ENCODE peak calls at places on chromosomes 13 and 19, in five cellular contexts. W, D, F, Q and A are unnamed samples.

GRCh38 chr19:37930416-37930815 is 23.4 kb downstream of the SIPA1L3 start:
- DNase-seq in W (peak), D (no peak), Q (no peak), F (no peak), A (no peak)

GRCh38 chr19:23439623-23440022 is 44.4 kb upstream of the ZNF91 start:
- DNase-seq in W (no peak), F (no peak), Q (no peak), D (peak), A (no peak)

GRCh38 chr19:17997969-17998826 is 9.8 kb upstream of the ARRDC2 start:
- DNase-seq in F (no peak), Q (no peak), D (peak), W (peak), A (peak)

GRCh38 chr13:37598572-37598971 is at the start of gene POSTN:
- DNase-seq in Q (no peak), D (no peak), W (no peak), F (no peak), A (no peak)

GRCh38 chr19:33394723-33395560 is 21.4 kb downstream of the CEBPG start:
- DNase-seq in Q (no peak), F (peak), W (no peak), D (no peak), A (no peak)

GRCh38 chr19:36008336-36008978 is at the start of gene SYNE4:
- DNase-seq in Q (no peak), D (no peak), F (no peak), W (peak), A (peak)

GRCh38 chr13:46369506-46370268 is 17.4 kb downstream of the RUBCNL start:
- DNase-seq in D (no peak), Q (no peak), W (no peak), F (no peak), A (no peak)

GRCh38 chr13:73248154-73248553 is 189.3 kb downstream of the KLF5 start:
- DNase-seq in Q (no peak), D (no peak), F (no peak), W (no peak), A (no peak)

GRCh38 chr19:17655751-17656480 is 32.2 kb downstream of the UNC13A start:
- DNase-seq in Q (no peak), F (no peak), D (no peak), W (no peak), A (no peak)

GRCh38 chr13:93496985-93497673 is 270.5 kb downstream of the GPC6 start:
- DNase-seq in Q (no peak), W (no peak), F (peak), D (no peak), A (no peak)

GRCh38 chr19:55118401-55118991 is 1.1 kb upstream of the PPP1R12C start:
- DNase-seq in W (no peak), F (no peak), D (peak), Q (no peak), A (no peak)

GRCh38 chr13:40876020-40876738 is 86.8 kb downstream of the SLC25A15 start:
- DNase-seq in W (no peak), Q (no peak), F (no peak), D (no peak), A (no peak)

GRCh38 chr19:12666305-12667048 is at the start of the genes MAN2B1 and WDR83:
- DNase-seq in F (peak), W (peak), D (peak), Q (no peak), A (no peak)

GRCh38 chr13:49986471-49986870 is 10.4 kb upstream of the TRIM13 start:
- DNase-seq in W (no peak), D (no peak), Q (no peak), F (no peak), A (no peak)

GRCh38 chr19:31257025-31257424 is 92.2 kb downstream of the TSHZ3 start:
- DNase-seq in F (no peak), D (no peak), Q (no peak), W (no peak), A (no peak)

GRCh38 chr13:105773887-105774538 is 761.4 kb downstream of the EFNB2 start:
- DNase-seq in W (peak), Q (no peak), F (no peak), D (no peak), A (peak)

GRCh38 chr19:37931941-37932655 is 25.1 kb downstream of the SIPA1L3 start:
- DNase-seq in D (no peak), Q (no peak), W (peak), F (no peak), A (peak)

GRCh38 chr13:75357576-75358295 is 124.2 kb downstream of the TBC1D4 start:
- DNase-seq in D (peak), Q (no peak), W (peak), F (peak), A (peak)

GRCh38 chr13:24123761-24124160 is 36.8 kb upstream of the SPATA13 start:
- DNase-seq in D (no peak), Q (no peak), F (no peak), W (no peak), A (no peak)
- TF ChIP-seq ZBTB33 in D (no peak), Q (no peak), F (no peak), W (no peak), A (no peak)

DNA sequence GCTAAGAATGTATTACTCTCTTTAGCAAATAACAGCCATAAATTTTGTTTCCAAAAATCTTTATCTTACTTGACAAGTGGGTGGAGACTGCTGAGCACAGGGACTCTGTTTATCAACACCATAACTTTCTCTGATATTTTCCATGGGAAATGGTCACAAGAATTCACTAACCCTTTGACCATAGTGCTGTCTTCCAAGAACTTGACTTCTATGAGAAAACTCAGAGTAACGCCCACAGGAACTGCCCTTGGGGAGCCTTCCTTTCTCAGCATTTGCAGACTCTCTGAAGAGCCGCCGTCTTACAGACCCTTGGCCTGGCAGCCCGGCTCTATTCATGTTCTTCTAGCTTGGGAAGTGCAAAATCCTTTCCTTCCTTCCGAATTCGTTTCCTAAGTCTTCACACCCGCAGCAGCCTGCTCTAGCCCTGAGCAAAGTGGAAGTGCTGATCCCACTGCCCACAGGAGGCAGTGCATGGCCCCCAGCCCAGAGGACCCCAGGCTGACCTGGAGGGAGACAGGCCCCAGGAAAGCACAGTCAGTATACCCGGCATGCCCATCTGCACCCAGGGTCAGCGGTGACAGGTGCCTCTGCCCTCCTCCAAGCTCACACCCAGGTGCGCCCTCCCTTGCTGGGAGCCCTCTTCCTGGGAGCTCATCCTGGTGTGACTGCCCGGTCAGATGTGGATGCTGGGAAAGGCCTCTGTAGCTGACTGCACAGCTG is 10.2 kb downstream of the GAS6 start:
- DNase-seq in W (no peak), Q (no peak), F (no peak), D (no peak), A (no peak)
- TF ChIP-seq YY1 in W (no peak), Q (no peak), F (no peak), D (no peak), A (no peak)

GRCh38 chr13:57665471-57665870 is 33.9 kb downstream of the PCDH17 start:
- DNase-seq in D (no peak), Q (no peak), W (no peak), F (no peak), A (no peak)
- TF ChIP-seq ZBTB33 in D (no peak), Q (no peak), W (no peak), F (no peak), A (no peak)

DNA sequence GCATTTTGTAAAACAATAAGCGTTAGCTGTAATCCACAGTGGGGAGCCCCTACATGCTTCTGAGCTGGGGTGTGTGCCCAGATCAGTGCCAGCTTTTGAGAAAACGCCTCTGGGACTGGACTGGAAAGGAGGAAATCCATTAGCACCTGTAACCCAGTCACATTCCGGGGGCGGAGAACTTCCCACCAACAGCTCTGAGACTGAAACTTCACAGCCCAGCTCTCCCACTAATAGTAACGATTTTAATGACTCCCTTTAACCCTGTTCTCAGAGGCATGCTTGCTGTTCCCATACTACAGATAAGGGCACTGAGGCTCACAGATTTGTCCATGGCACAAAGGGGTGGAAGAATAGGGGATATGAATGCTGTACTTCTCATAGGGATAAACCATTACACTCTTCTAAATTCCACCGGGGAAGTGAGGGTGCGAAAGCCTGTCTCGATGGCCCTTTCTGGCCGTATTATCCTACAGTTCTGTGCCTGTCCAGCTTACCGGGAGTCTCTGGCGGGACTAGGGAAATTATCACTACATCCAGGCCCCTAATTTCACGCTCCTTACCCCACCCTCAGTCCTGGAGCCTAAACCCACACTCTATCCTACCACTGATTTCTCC is 815 bp downstream of the FBXO46 start:
- DNase-seq in Q (peak), D (no peak), W (no peak), F (no peak), A (no peak)
- TF ChIP-seq YY1 in Q (peak), D (no peak), W (no peak), F (no peak), A (no peak)